ENCODE peak calls at places on chromosomes 6 and 20, in ten cellular contexts. W is IMR-90; T is left ventricle myocardium inferior; N is CD8-positive, alpha-beta memory T cell; E is Panc1; L is SJSA1; P is lower lobe of right lung; O is heart left ventricle; U is MG63; I is GM23248. S is an unnamed sample. For H3K36me3, the result is how much of the 10 kb centered on the place peaks cover.

GRCh38 chr6:14665827-14666724 is 548.5 kb downstream of the CD83 start:
- DNase-seq in T (no peak), L (peak), U (peak), I (peak), W (peak), P (peak), E (no peak), O (peak), N (no peak), S (no peak)

GRCh38 chr6:33201147-33201545 is 479 bp downstream of the SLC39A7 start:
- DNase-seq in L (no peak), U (peak), W (no peak), I (no peak), T (no peak), P (no peak), N (no peak), E (no peak), O (no peak), S (no peak)

GRCh38 chr20:44494266-44494665 is 18.6 kb downstream of the TTPAL start:
- DNase-seq in O (no peak), L (peak), P (no peak), N (no peak), T (no peak), U (peak), I (peak), W (peak), E (no peak), S (no peak)

GRCh38 chr20:50569864-50570836 is 60.0 kb downstream of the PTPN1 start:
- DNase-seq in L (peak), T (no peak), W (peak), N (peak), O (no peak), E (no peak), P (no peak), U (no peak), I (peak), S (no peak)

GRCh38 chr20:14264869-14265268 is 72.5 kb downstream of the FLRT3 start:
- DNase-seq in O (no peak), E (no peak), I (peak), P (no peak), U (no peak), L (peak), N (no peak), W (peak), T (no peak), S (no peak)

GRCh38 chr20:13984211-13984610 is 6.2 kb downstream of the SEL1L2 start:
- DNase-seq in O (no peak), I (peak), T (no peak), E (no peak), U (no peak), P (no peak), N (no peak), W (no peak), L (no peak), S (no peak)

GRCh38 chr6:143940011-143940597 is 68.0 kb downstream of the PLAGL1 start:
- DNase-seq in W (peak), U (peak), N (peak), T (no peak), O (no peak), L (peak), E (peak), I (peak), P (no peak), S (no peak)

GRCh38 chr20:11101243-11101642 is 427.4 kb upstream of the JAG1 start:
- DNase-seq in N (no peak), I (peak), O (no peak), U (no peak), T (no peak), E (no peak), L (no peak), P (no peak), W (peak), S (no peak)

GRCh38 chr20:50335105-50335504 is 144.5 kb downstream of the CEBPB start:
- DNase-seq in W (peak), E (no peak), P (no peak), U (no peak), O (peak), L (no peak), N (no peak), I (peak), T (no peak), S (peak)

GRCh38 chr20:62640870-62641748 is 1.2 kb upstream of the SLCO4A1 start:
- DNase-seq in T (no peak), W (no peak), L (no peak), I (no peak), U (no peak), E (no peak), P (no peak), N (no peak), O (no peak), S (no peak)

GRCh38 chr6:163984446-163984936 is 570.0 kb downstream of the QKI start:
- DNase-seq in O (no peak), T (no peak), U (no peak), P (no peak), W (no peak), N (no peak), E (no peak), L (no peak), I (no peak), S (no peak)

GRCh38 chr6:159633196-159633595 is 59.8 kb downstream of the SOD2 start:
- DNase-seq in N (no peak), W (peak), L (no peak), P (no peak), U (no peak), I (peak), O (no peak), E (no peak), T (no peak), S (no peak)

GRCh38 chr20:61385316-61385715 is 133.3 kb downstream of the CDH4 start:
- DNase-seq in N (no peak), O (no peak), E (no peak), L (no peak), P (no peak), U (no peak), T (no peak), W (no peak), I (no peak), S (no peak)

GRCh38 chr6:13846841-13847240 is 32.5 kb upstream of the MCUR1 start:
- DNase-seq in L (no peak), N (no peak), E (no peak), P (no peak), U (no peak), I (no peak), O (no peak), W (no peak), T (no peak), S (no peak)

GRCh38 chr6:126826315-126826714 is 292.2 kb upstream of the RSPO3 start:
- DNase-seq in P (no peak), N (no peak), U (peak), O (no peak), E (no peak), I (peak), T (no peak), W (peak), L (peak), S (no peak)

GRCh38 chr6:87671555-87672029 is 30.4 kb downstream of the AKIRIN2 start:
- DNase-seq in I (no peak), O (no peak), T (no peak), L (no peak), P (no peak), W (no peak), E (no peak), U (no peak), N (no peak), S (peak)

GRCh38 chr20:24698189-24698588 is 228.8 kb downstream of the SYNDIG1 start:
- DNase-seq in P (no peak), L (no peak), O (no peak), E (no peak), T (no peak), U (no peak), W (no peak), N (no peak), I (no peak), S (no peak)

GRCh38 chr6:26485401-26485800 is 14.7 kb upstream of the BTN1A1 start:
- DNase-seq in W (no peak), L (no peak), E (no peak), I (no peak), T (no peak), N (no peak), U (no peak), P (no peak), O (no peak), S (no peak)

GRCh38 chr6:22980446-22980845 is 411.1 kb downstream of the HDGFL1 start:
- DNase-seq in N (no peak), L (no peak), I (peak), P (no peak), W (peak), E (no peak), O (no peak), U (peak), T (no peak), S (no peak)

GRCh38 chr6:35343092-35343834 is 905 bp downstream of the PPARD start:
- DNase-seq in T (peak), O (peak), E (no peak), N (no peak), U (no peak), P (peak), W (peak), L (peak), I (peak), S (no peak)

GRCh38 chr6:15352884-15353283 is 107.0 kb downstream of the JARID2 start:
- DNase-seq in N (no peak), W (peak), I (no peak), T (no peak), E (no peak), P (no peak), U (peak), L (no peak), O (no peak), S (no peak)

GRCh38 chr6:47323887-47324286 is 14.2 kb upstream of the TNFRSF21 start:
- DNase-seq in W (no peak), U (no peak), I (no peak), T (no peak), L (no peak), N (no peak), O (no peak), P (no peak), E (no peak), S (no peak)

GRCh38 chr20:47315339-47315662 is 41.2 kb downstream of the ZMYND8 start:
- DNase-seq in E (no peak), O (no peak), U (no peak), T (no peak), L (no peak), I (peak), W (peak), P (no peak), N (no peak), S (no peak)

GRCh38 chr20:49889943-49890650 is 25.2 kb downstream of the SPATA2 start:
- DNase-seq in N (no peak), O (no peak), I (no peak), W (no peak), L (no peak), T (no peak), U (no peak), P (no peak), E (no peak), S (no peak)

GRCh38 chr6:69917834-69918233 is 51.5 kb downstream of the COL19A1 start:
- DNase-seq in U (peak), L (peak), I (peak), O (no peak), E (no peak), T (no peak), W (peak), N (no peak), P (no peak), S (peak)

GRCh38 chr6:1603708-1604346 is 5.9 kb upstream of the FOXC1 start:
- DNase-seq in I (no peak), E (no peak), P (no peak), W (no peak), L (no peak), T (no peak), O (no peak), N (no peak), U (no peak), S (no peak)

GRCh38 chr6:126033696-126034095 is 47.4 kb downstream of the TRMT11 start:
- DNase-seq in W (peak), E (no peak), I (peak), O (no peak), N (no peak), P (no peak), L (peak), U (peak), T (no peak), S (peak)

GRCh38 chr6:90691823-90692222 is 105.0 kb upstream of the MAP3K7 start:
- DNase-seq in L (no peak), W (no peak), N (no peak), E (no peak), P (no peak), I (no peak), U (no peak), O (no peak), T (no peak), S (no peak)

GRCh38 chr6:31710490-31711219 is 4.0 kb downstream of the LY6G6F start:
- DNase-seq in T (no peak), I (no peak), U (no peak), L (no peak), O (no peak), W (no peak), E (no peak), P (no peak), N (no peak), S (no peak)

DNA sequence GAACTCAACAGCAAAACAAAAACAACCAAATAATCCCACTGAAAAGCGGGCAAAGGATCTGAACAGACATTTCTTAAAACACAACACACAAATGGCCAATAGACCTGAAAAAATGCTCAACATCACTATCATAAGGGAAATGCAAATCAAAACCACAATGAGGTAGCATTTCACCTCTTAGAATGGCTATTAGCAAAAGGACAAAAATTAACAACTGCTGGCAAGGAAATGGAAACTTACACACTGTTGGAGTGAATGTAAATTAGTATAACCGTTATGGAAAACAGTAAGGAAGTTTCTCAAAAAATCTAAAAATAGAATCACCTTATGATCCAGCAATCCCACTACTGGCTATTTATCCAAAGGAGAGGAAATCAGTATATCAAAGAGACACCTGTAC is 20.9 kb downstream of the FAM8A1 start:
- DNase-seq in W (no peak), T (no peak), P (no peak), O (no peak), N (no peak), U (no peak), I (no peak), L (no peak), E (no peak), S (no peak)
- H3K36me3 ChIP-seq in W (under half), T (half or more), P (half or more), O (under half), N (under half), U (half or more), I (under half), L (half or more), E (under half), S (under half)

GRCh38 chr6:169853196-169854082 is 102.0 kb downstream of the ERMARD start:
- DNase-seq in L (no peak), W (no peak), U (no peak), T (no peak), E (no peak), I (no peak), O (no peak), N (no peak), P (no peak), S (no peak)

GRCh38 chr6:169854813-169855212 is 103.4 kb downstream of the ERMARD start:
- DNase-seq in W (no peak), T (no peak), P (no peak), O (no peak), E (no peak), N (no peak), L (no peak), I (no peak), U (no peak), S (no peak)

GRCh38 chr6:169851641-169852503 is 100.5 kb downstream of the ERMARD start:
- DNase-seq in I (no peak), O (peak), L (no peak), W (no peak), U (no peak), P (no peak), N (no peak), T (no peak), E (no peak), S (no peak)

GRCh38 chr6:169852504-169853195 is 101.2 kb downstream of the ERMARD start:
- DNase-seq in L (no peak), W (no peak), U (no peak), P (no peak), N (no peak), I (no peak), O (no peak), E (no peak), T (no peak), S (no peak)

DNA sequence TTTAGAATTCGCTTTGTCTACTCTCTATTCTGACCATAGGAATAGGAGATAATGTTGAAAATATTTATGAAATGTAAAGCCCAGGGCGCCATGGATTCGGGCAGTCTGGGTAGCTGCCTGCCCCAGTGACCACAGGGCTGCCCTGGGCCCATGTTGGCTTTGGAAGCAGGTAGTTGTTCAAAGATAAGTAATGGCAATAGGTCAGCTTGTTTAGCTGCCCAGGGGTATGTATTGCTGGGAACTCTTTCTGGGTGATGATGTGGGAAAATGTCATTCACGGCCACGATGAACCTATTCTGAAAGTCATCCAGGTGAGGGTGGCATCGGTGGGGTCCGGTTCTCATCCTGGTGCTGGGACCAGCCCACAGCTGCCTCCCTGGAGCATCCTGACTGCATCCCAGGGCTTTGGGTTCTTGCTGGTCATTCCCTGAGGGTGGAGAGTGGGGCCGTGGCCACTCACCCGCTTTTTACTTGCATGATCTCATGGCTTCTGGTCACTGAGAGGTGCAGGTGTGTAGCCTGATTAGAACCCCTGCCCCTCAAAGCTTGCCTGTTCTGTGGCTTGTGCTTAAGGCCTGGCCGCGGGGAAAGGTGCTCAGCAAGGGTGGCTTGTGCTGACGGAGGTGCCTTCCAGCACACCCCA is 102.8 kb downstream of the ERMARD start:
- DNase-seq in P (no peak), W (no peak), U (no peak), N (no peak), O (no peak), I (no peak), L (no peak), T (no peak), E (no peak), S (no peak)
- H3K4me3 ChIP-seq in P (no peak), W (no peak), U (no peak), N (no peak), O (no peak), I (no peak), L (no peak), T (no peak), E (no peak), S (no peak)

GRCh38 chr20:3935295-3935955 is 46.2 kb downstream of the PANK2 start:
- DNase-seq in N (no peak), L (no peak), O (peak), T (peak), E (no peak), U (no peak), P (no peak), I (peak), W (no peak), S (no peak)
- H3K36me3 ChIP-seq in N (under half), L (under half), O (under half), T (under half), E (under half), U (under half), P (under half), I (under half), W (half or more), S (under half)

DNA sequence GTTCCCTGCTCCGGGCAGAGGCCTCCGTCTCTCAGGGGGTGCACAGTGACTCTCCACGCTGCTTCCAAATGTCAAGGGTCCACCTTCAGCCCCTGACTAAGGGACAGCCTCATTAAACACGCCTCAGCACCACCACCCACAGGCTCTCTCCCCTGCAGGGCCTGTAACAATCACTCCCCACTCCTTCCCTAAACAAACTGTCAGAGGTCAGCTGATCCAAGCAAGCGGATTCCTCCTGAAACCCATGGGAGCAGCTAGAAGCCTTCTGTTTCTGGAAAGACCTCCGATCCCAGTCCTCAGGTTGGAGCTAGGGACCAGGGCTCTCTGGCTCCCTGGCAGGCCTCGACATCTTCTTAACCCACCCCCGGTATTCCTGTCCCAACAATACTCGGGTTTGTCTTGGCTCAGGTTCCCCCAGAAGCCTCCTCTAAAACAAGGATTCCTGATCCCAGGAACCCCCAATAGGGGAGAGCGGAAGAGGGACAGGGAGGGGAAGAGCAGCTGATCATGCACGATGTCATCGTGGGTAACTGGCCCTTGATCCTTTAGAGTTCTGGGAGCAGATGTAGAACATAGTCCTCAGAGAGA is 180.9 kb downstream of the ZNF217 start:
- DNase-seq in N (no peak), L (no peak), U (no peak), E (no peak), I (no peak), O (no peak), P (no peak), T (no peak), W (no peak), S (no peak)
- H3K4me3 ChIP-seq in N (no peak), L (no peak), U (no peak), E (no peak), I (no peak), O (no peak), P (no peak), T (no peak), W (no peak), S (no peak)

GRCh38 chr20:57370316-57370715 is 19.3 kb downstream of the RAE1 start:
- DNase-seq in I (no peak), W (no peak), E (no peak), N (no peak), O (no peak), U (no peak), P (no peak), L (no peak), T (no peak), S (no peak)
- H3K36me3 ChIP-seq in I (half or more), W (half or more), E (under half), N (half or more), O (under half), U (half or more), P (under half), L (under half), T (half or more), S (under half)

GRCh38 chr6:108960601-108961000 is 112.4 kb downstream of the ARMC2 start:
- DNase-seq in O (no peak), T (no peak), I (no peak), N (no peak), U (no peak), L (no peak), W (no peak), P (no peak), E (no peak), S (no peak)

GRCh38 chr6:108961077-108961476 is 112.9 kb downstream of the ARMC2 start:
- DNase-seq in P (no peak), E (no peak), L (no peak), U (no peak), T (no peak), W (no peak), I (no peak), N (no peak), O (no peak), S (no peak)

GRCh38 chr6:108959972-108960582 is 111.9 kb downstream of the ARMC2 start:
- DNase-seq in E (no peak), O (no peak), W (no peak), I (no peak), P (no peak), T (no peak), N (no peak), L (no peak), U (no peak), S (no peak)

GRCh38 chr6:108958900-108959770 is 110.9 kb downstream of the ARMC2 start:
- DNase-seq in L (no peak), E (no peak), N (no peak), O (no peak), U (no peak), T (no peak), P (peak), W (no peak), I (no peak), S (no peak)

DNA sequence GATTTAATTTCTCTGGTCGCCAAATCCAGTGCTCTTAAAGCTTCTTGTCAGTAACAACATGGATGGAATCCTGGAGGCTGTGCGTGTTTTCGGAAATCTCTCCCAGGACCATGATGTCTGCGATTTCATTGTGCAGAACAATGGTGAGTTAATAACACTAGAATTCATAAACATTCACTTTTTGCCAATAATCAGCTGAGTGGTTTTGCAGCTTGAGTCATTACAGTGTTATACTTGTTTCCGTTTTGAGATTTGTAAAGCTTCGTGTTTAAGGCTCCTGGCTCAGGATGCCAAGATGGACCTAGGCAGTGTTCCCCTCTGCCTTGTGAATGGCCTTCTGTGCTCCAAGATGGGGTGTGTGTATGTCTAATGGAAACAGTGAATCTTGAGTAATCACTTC is 113.8 kb downstream of the ARMC2 start:
- DNase-seq in W (peak), N (no peak), T (no peak), U (peak), I (peak), P (no peak), E (no peak), L (peak), O (no peak), S (no peak)
- H3K4me3 ChIP-seq in W (no peak), N (no peak), T (no peak), U (no peak), I (no peak), P (no peak), E (no peak), L (no peak), O (no peak), S (no peak)

GRCh38 chr6:56386717-56387116 is 139.3 kb upstream of the COL21A1 start:
- DNase-seq in N (no peak), T (no peak), U (no peak), E (no peak), O (no peak), I (no peak), P (no peak), W (no peak), L (no peak), S (no peak)
- H3K36me3 ChIP-seq in N (under half), T (under half), U (under half), E (under half), O (under half), I (under half), P (under half), W (under half), L (under half), S (under half)

S was measured in kidney epithelial cell.